ENCODE peak calls at places on chromosomes 13 and 19, in ten cellular contexts. B is HTR-8/SVneo; Z is hepatocyte; S is activated naive CD4-positive, alpha-beta T cell; Y is thoracic aorta; A is lung; C is heart right ventricle; R is fibroblast of the aortic adventitia; V is activated T-helper 2 cell treated with anti-CD3 and anti-CD28 coated beads, Interferon-gamma antibody, Interleukin-2, Interleukin-4, amounts not matched to agents 10 μg/mL and 5 μg/mL and 100 μg/mL, durations not matched to agents 14 hours and 24 hours and 36 hours; H is activated CD4-positive, alpha-beta memory T cell treated with anti-CD3 and anti-CD28 coated beads, Interleukin-2, amount 10 ng/mL, durations not matched to agents 7 days and 5 days. N is an unnamed sample.

GRCh38 chr13:106493569-106493968 is 41.9 kb downstream of the EFNB2 start:
- DNase-seq in R (no peak), B (no peak), H (no peak), C (no peak), V (no peak), Y (no peak), A (peak), S (no peak), Z (no peak), N (peak)

GRCh38 chr19:5269279-5269678 is 71.3 kb downstream of the PTPRS start:
- DNase-seq in Y (no peak), H (no peak), B (no peak), S (no peak), V (no peak), C (no peak), A (no peak), Z (no peak), R (no peak), N (no peak)

GRCh38 chr19:44891016-44891882 is at the start of gene TOMM40:
- DNase-seq in B (no peak), A (no peak), Y (peak), C (no peak), H (no peak), S (no peak), R (no peak), Z (peak), V (no peak), N (no peak)

GRCh38 chr19:55809381-55810058 is 22.3 kb downstream of the NLRP11 start:
- DNase-seq in Y (no peak), R (peak), B (peak), A (peak), H (peak), V (no peak), C (peak), Z (peak), S (no peak), N (peak)

GRCh38 chr19:53644061-53644816 is 12.4 kb downstream of the DPRX start:
- DNase-seq in S (no peak), B (no peak), R (no peak), C (no peak), H (no peak), Z (no peak), V (no peak), Y (no peak), A (no peak), N (no peak)

GRCh38 chr13:58619396-58620113 is 988.0 kb downstream of the PCDH17 start:
- DNase-seq in Z (no peak), Y (no peak), A (no peak), S (no peak), C (no peak), B (no peak), R (no peak), V (no peak), H (no peak), N (no peak)

GRCh38 chr19:49704888-49705642 is 14.1 kb downstream of the CPT1C start:
- DNase-seq in H (no peak), V (no peak), Y (no peak), S (no peak), C (no peak), B (no peak), A (no peak), Z (no peak), R (no peak), N (no peak)

GRCh38 chr19:39643591-39643990 is 12.1 kb upstream of the LGALS16 start:
- DNase-seq in H (no peak), B (no peak), Y (no peak), S (no peak), C (no peak), A (no peak), V (no peak), R (no peak), Z (no peak), N (no peak)

GRCh38 chr13:43389573-43389972 is 366.2 kb downstream of the DNAJC15 start:
- DNase-seq in V (no peak), H (no peak), C (no peak), Z (no peak), S (no peak), Y (no peak), R (peak), B (no peak), A (no peak), N (no peak)

GRCh38 chr13:27918041-27918917 is 1.5 kb upstream of the PDX1 start:
- DNase-seq in S (no peak), R (no peak), A (no peak), Z (no peak), V (no peak), C (no peak), B (no peak), H (no peak), Y (no peak), N (no peak)

GRCh38 chr13:85806553-85807175 is 7.4 kb upstream of the SLITRK6 start:
- DNase-seq in V (no peak), S (no peak), C (no peak), Z (peak), B (peak), A (no peak), R (peak), H (no peak), Y (no peak), N (peak)

GRCh38 chr13:76210262-76210661 is 574.1 kb downstream of the LMO7 start:
- DNase-seq in Y (no peak), V (no peak), C (peak), Z (no peak), A (peak), B (no peak), S (no peak), H (no peak), R (no peak), N (no peak)

GRCh38 chr13:65112123-65113075 is 2117.7 kb downstream of the PCDH9 start:
- DNase-seq in V (no peak), A (no peak), B (peak), R (no peak), C (no peak), Y (no peak), Z (no peak), S (no peak), H (no peak), N (no peak)

GRCh38 chr19:4052993-4053422 is 13.7 kb downstream of the ZBTB7A start:
- DNase-seq in A (no peak), C (no peak), H (no peak), R (no peak), B (no peak), Y (no peak), Z (no peak), V (no peak), S (no peak), N (no peak)

GRCh38 chr13:112702983-112703379 is 13.1 kb downstream of the ATP11A start:
- DNase-seq in A (no peak), R (no peak), V (no peak), Z (peak), H (no peak), Y (no peak), S (no peak), C (no peak), B (no peak), N (no peak)

GRCh38 chr19:9727644-9728043 is 40.9 kb downstream of the ZNF846 start:
- DNase-seq in Z (no peak), C (no peak), V (no peak), Y (no peak), H (no peak), R (peak), A (no peak), B (no peak), S (no peak), N (no peak)

GRCh38 chr19:42466521-42467436 is 24.0 kb upstream of the CXCL17 start:
- DNase-seq in C (no peak), A (no peak), B (no peak), Y (no peak), Z (no peak), R (peak), H (no peak), V (no peak), S (no peak), N (peak)

GRCh38 chr19:7636691-7637373 is at the start of gene STXBP2:
- DNase-seq in H (peak), Y (no peak), A (peak), Z (peak), R (no peak), B (no peak), C (no peak), S (peak), V (peak), N (peak)

GRCh38 chr13:73809561-73809960 is 324.6 kb downstream of the KLF12 start:
- DNase-seq in Y (no peak), V (no peak), S (no peak), B (peak), Z (no peak), H (no peak), A (no peak), C (no peak), R (peak), N (no peak)

GRCh38 chr19:19627442-19627715 is 641 bp downstream of the LPAR2 start:
- DNase-seq in V (no peak), H (no peak), A (no peak), C (no peak), R (no peak), Y (no peak), B (no peak), Z (no peak), S (no peak), N (no peak)

GRCh38 chr19:38264486-38265212 is at the start of gene SPINT2:
- DNase-seq in A (peak), B (no peak), Z (no peak), Y (no peak), H (no peak), R (no peak), C (no peak), S (no peak), V (no peak), N (peak)

GRCh38 chr13:110314516-110315245 is 7.6 kb downstream of the COL4A2 start:
- DNase-seq in B (no peak), H (no peak), C (peak), Z (no peak), R (no peak), S (no peak), Y (no peak), V (no peak), A (no peak), N (no peak)

GRCh38 chr19:12665281-12665573 is 1.3 kb downstream of the MAN2B1 start:
- DNase-seq in S (peak), A (peak), R (no peak), Y (no peak), B (no peak), V (peak), Z (no peak), H (peak), C (peak), N (peak)

GRCh38 chr19:55447421-55448174 is 4.5 kb upstream of the SHISA7 start:
- DNase-seq in C (no peak), A (no peak), Z (no peak), B (peak), R (peak), H (no peak), S (no peak), V (no peak), Y (no peak), N (no peak)